ENCODE peak calls at places on chromosomes 7 and 10, in nine cellular contexts. One of them, this sample, is unnamed.

GRCh38 chr7:36283711-36284130 is 105.9 kb upstream of the ANLN start:
- ATAC-seq in upper lobe of right lung: peak
- ATAC-seq in natural killer cell: peak
- ATAC-seq in right cardiac atrium: peak
- ATAC-seq in left lung: peak
- ATAC-seq in stimulated activated naive CD8-positive, alpha-beta T cell treated with anti-CD3 and anti-CD28 coated beads, Interleukin-15, amount 100 ng/mL, for 72 hours: peak
- ATAC-seq in gastrocnemius medialis: peak
- ATAC-seq in SK-N-SH treated with all-trans-retinoic acid at 6 μM for 48 hours: no peak
- ATAC-seq in Right ventricle myocardium inferior: peak
- ATAC-seq in this sample: peak

GRCh38 chr7:144854839-144855424 is 19.1 kb upstream of the TPK1 start:
- ATAC-seq in stimulated activated naive CD8-positive, alpha-beta T cell treated with anti-CD3 and anti-CD28 coated beads, Interleukin-15, amount 100 ng/mL, for 72 hours: no peak
- ATAC-seq in natural killer cell: no peak
- ATAC-seq in gastrocnemius medialis: no peak
- ATAC-seq in right cardiac atrium: no peak
- ATAC-seq in upper lobe of right lung: peak
- ATAC-seq in SK-N-SH treated with all-trans-retinoic acid at 6 μM for 48 hours: peak
- ATAC-seq in Right ventricle myocardium inferior: no peak
- ATAC-seq in left lung: peak
- ATAC-seq in this sample: no peak

GRCh38 chr10:108591417-108591816 is 1331.9 kb downstream of the XPNPEP1 start:
- ATAC-seq in stimulated activated naive CD8-positive, alpha-beta T cell treated with anti-CD3 and anti-CD28 coated beads, Interleukin-15, amount 100 ng/mL, for 72 hours: no peak
- ATAC-seq in left lung: no peak
- ATAC-seq in natural killer cell: no peak
- ATAC-seq in upper lobe of right lung: no peak
- ATAC-seq in gastrocnemius medialis: no peak
- ATAC-seq in Right ventricle myocardium inferior: no peak
- ATAC-seq in SK-N-SH treated with all-trans-retinoic acid at 6 μM for 48 hours: peak
- ATAC-seq in right cardiac atrium: no peak
- ATAC-seq in this sample: no peak

GRCh38 chr7:83814480-83814879 is 165.5 kb upstream of the SEMA3E start:
- ATAC-seq in SK-N-SH treated with all-trans-retinoic acid at 6 μM for 48 hours: no peak
- ATAC-seq in natural killer cell: no peak
- ATAC-seq in stimulated activated naive CD8-positive, alpha-beta T cell treated with anti-CD3 and anti-CD28 coated beads, Interleukin-15, amount 100 ng/mL, for 72 hours: no peak
- ATAC-seq in Right ventricle myocardium inferior: no peak
- ATAC-seq in right cardiac atrium: no peak
- ATAC-seq in left lung: no peak
- ATAC-seq in upper lobe of right lung: no peak
- ATAC-seq in gastrocnemius medialis: no peak
- ATAC-seq in this sample: no peak

GRCh38 chr7:44764665-44765578 is 16.3 kb downstream of the ZMIZ2 start:
- ATAC-seq in SK-N-SH treated with all-trans-retinoic acid at 6 μM for 48 hours: no peak
- ATAC-seq in Right ventricle myocardium inferior: no peak
- ATAC-seq in natural killer cell: no peak
- ATAC-seq in left lung: no peak
- ATAC-seq in right cardiac atrium: no peak
- ATAC-seq in upper lobe of right lung: no peak
- ATAC-seq in stimulated activated naive CD8-positive, alpha-beta T cell treated with anti-CD3 and anti-CD28 coated beads, Interleukin-15, amount 100 ng/mL, for 72 hours: no peak
- ATAC-seq in gastrocnemius medialis: no peak
- ATAC-seq in this sample: no peak

GRCh38 chr10:111107023-111107422 is 30.2 kb downstream of the ADRA2A start:
- ATAC-seq in right cardiac atrium: no peak
- ATAC-seq in SK-N-SH treated with all-trans-retinoic acid at 6 μM for 48 hours: no peak
- ATAC-seq in gastrocnemius medialis: no peak
- ATAC-seq in natural killer cell: no peak
- ATAC-seq in stimulated activated naive CD8-positive, alpha-beta T cell treated with anti-CD3 and anti-CD28 coated beads, Interleukin-15, amount 100 ng/mL, for 72 hours: no peak
- ATAC-seq in upper lobe of right lung: no peak
- ATAC-seq in left lung: no peak
- ATAC-seq in Right ventricle myocardium inferior: no peak
- ATAC-seq in this sample: no peak

GRCh38 chr7:37363536-37364172 is 85.0 kb downstream of the ELMO1 start:
- ATAC-seq in stimulated activated naive CD8-positive, alpha-beta T cell treated with anti-CD3 and anti-CD28 coated beads, Interleukin-15, amount 100 ng/mL, for 72 hours: peak
- ATAC-seq in left lung: no peak
- ATAC-seq in SK-N-SH treated with all-trans-retinoic acid at 6 μM for 48 hours: no peak
- ATAC-seq in right cardiac atrium: no peak
- ATAC-seq in Right ventricle myocardium inferior: no peak
- ATAC-seq in gastrocnemius medialis: no peak
- ATAC-seq in upper lobe of right lung: no peak
- ATAC-seq in natural killer cell: no peak
- ATAC-seq in this sample: no peak

GRCh38 chr10:37222046-37222445 is 96.6 kb downstream of the ANKRD30A start:
- ATAC-seq in SK-N-SH treated with all-trans-retinoic acid at 6 μM for 48 hours: no peak
- ATAC-seq in upper lobe of right lung: no peak
- ATAC-seq in right cardiac atrium: no peak
- ATAC-seq in gastrocnemius medialis: no peak
- ATAC-seq in left lung: no peak
- ATAC-seq in Right ventricle myocardium inferior: no peak
- ATAC-seq in stimulated activated naive CD8-positive, alpha-beta T cell treated with anti-CD3 and anti-CD28 coated beads, Interleukin-15, amount 100 ng/mL, for 72 hours: no peak
- ATAC-seq in natural killer cell: no peak
- ATAC-seq in this sample: no peak

GRCh38 chr7:124992881-124993562 is 63.4 kb upstream of the POT1 start:
- ATAC-seq in Right ventricle myocardium inferior: no peak
- ATAC-seq in upper lobe of right lung: peak
- ATAC-seq in SK-N-SH treated with all-trans-retinoic acid at 6 μM for 48 hours: peak
- ATAC-seq in left lung: peak
- ATAC-seq in natural killer cell: no peak
- ATAC-seq in stimulated activated naive CD8-positive, alpha-beta T cell treated with anti-CD3 and anti-CD28 coated beads, Interleukin-15, amount 100 ng/mL, for 72 hours: no peak
- ATAC-seq in right cardiac atrium: peak
- ATAC-seq in gastrocnemius medialis: no peak
- ATAC-seq in this sample: no peak

This sample was measured in esophagus mucosa.